ENCODE peak calls at places on chromosomes 16 and 17, in nine cellular contexts. One of them, this sample, is unnamed.

GRCh38 chr16:28534542-28535373 is 4.0 kb downstream of the NUPR1 start:
- DNase-seq in GM10248: no peak
- DNase-seq in GM13977: no peak
- DNase-seq in cardiac fibroblast: peak; percentile 58
- DNase-seq in lower leg skin: peak; percentile 92
- DNase-seq in NCI-H146: no peak
- DNase-seq in NCI-H1417: no peak
- DNase-seq in NCI-H1105: no peak
- DNase-seq in stimulated activated CD8-positive, alpha-beta memory T cell treated with anti-CD3 and anti-CD28 coated beads, Interleukin-12 subunit alpha, Interleukin-12 subunit beta, amount 100 ng/mL, for 4 hours: no peak
- DNase-seq in this sample: no peak

GRCh38 chr17:40004072-40004471 is 11.2 kb upstream of the CSF3 start:
- DNase-seq in GM10248: no peak
- DNase-seq in GM13977: no peak
- DNase-seq in cardiac fibroblast: no peak
- DNase-seq in lower leg skin: no peak
- DNase-seq in NCI-H146: no peak
- DNase-seq in NCI-H1417: no peak
- DNase-seq in NCI-H1105: no peak
- DNase-seq in stimulated activated CD8-positive, alpha-beta memory T cell treated with anti-CD3 and anti-CD28 coated beads, Interleukin-12 subunit alpha, Interleukin-12 subunit beta, amount 100 ng/mL, for 4 hours: no peak
- DNase-seq in this sample: no peak

GRCh38 chr17:48351916-48352332 is 78.1 kb downstream of the SKAP1 start:
- DNase-seq in GM10248: peak; percentile 36
- DNase-seq in GM13977: peak; percentile 31
- DNase-seq in cardiac fibroblast: peak; percentile 62
- DNase-seq in lower leg skin: no peak
- DNase-seq in NCI-H146: peak; percentile 25
- DNase-seq in NCI-H1417: peak; percentile 33
- DNase-seq in NCI-H1105: peak; percentile 7
- DNase-seq in stimulated activated CD8-positive, alpha-beta memory T cell treated with anti-CD3 and anti-CD28 coated beads, Interleukin-12 subunit alpha, Interleukin-12 subunit beta, amount 100 ng/mL, for 4 hours: no peak
- DNase-seq in this sample: no peak

GRCh38 chr16:70695351-70696070 is 9.7 kb upstream of the MTSS2 start:
- DNase-seq in GM10248: no peak
- DNase-seq in GM13977: no peak
- DNase-seq in cardiac fibroblast: peak; percentile 42
- DNase-seq in lower leg skin: no peak
- DNase-seq in NCI-H146: no peak
- DNase-seq in NCI-H1417: peak; percentile 18
- DNase-seq in NCI-H1105: no peak
- DNase-seq in stimulated activated CD8-positive, alpha-beta memory T cell treated with anti-CD3 and anti-CD28 coated beads, Interleukin-12 subunit alpha, Interleukin-12 subunit beta, amount 100 ng/mL, for 4 hours: no peak
- DNase-seq in this sample: peak; percentile 73

GRCh38 chr16:88939814-88940195 is 37.2 kb downstream of the CBFA2T3 start:
- DNase-seq in GM10248: no peak
- DNase-seq in GM13977: peak; percentile 63
- DNase-seq in cardiac fibroblast: no peak
- DNase-seq in lower leg skin: no peak
- DNase-seq in NCI-H146: no peak
- DNase-seq in NCI-H1417: no peak
- DNase-seq in NCI-H1105: no peak
- DNase-seq in stimulated activated CD8-positive, alpha-beta memory T cell treated with anti-CD3 and anti-CD28 coated beads, Interleukin-12 subunit alpha, Interleukin-12 subunit beta, amount 100 ng/mL, for 4 hours: no peak
- DNase-seq in this sample: no peak

GRCh38 chr16:70683146-70683944 is 2.5 kb downstream of the MTSS2 start:
- DNase-seq in GM10248: no peak
- DNase-seq in GM13977: no peak
- DNase-seq in cardiac fibroblast: no peak
- DNase-seq in lower leg skin: no peak
- DNase-seq in NCI-H146: no peak
- DNase-seq in NCI-H1417: no peak
- DNase-seq in NCI-H1105: no peak
- DNase-seq in stimulated activated CD8-positive, alpha-beta memory T cell treated with anti-CD3 and anti-CD28 coated beads, Interleukin-12 subunit alpha, Interleukin-12 subunit beta, amount 100 ng/mL, for 4 hours: no peak
- DNase-seq in this sample: no peak

GRCh38 chr17:48592097-48592496 is 1.5 kb downstream of the HOXB5 start:
- DNase-seq in GM10248: no peak
- DNase-seq in GM13977: no peak
- DNase-seq in cardiac fibroblast: no peak
- DNase-seq in lower leg skin: no peak
- DNase-seq in NCI-H146: no peak
- DNase-seq in NCI-H1417: peak; percentile 60
- DNase-seq in NCI-H1105: no peak
- DNase-seq in stimulated activated CD8-positive, alpha-beta memory T cell treated with anti-CD3 and anti-CD28 coated beads, Interleukin-12 subunit alpha, Interleukin-12 subunit beta, amount 100 ng/mL, for 4 hours: no peak
- DNase-seq in this sample: no peak

GRCh38 chr16:67000384-67001158 is 12.2 kb downstream of the CES4A start:
- DNase-seq in GM10248: peak; percentile 78
- DNase-seq in GM13977: peak; percentile 78
- DNase-seq in cardiac fibroblast: peak; percentile 43
- DNase-seq in lower leg skin: peak; percentile 36
- DNase-seq in NCI-H146: peak; percentile 68
- DNase-seq in NCI-H1417: peak; percentile 92
- DNase-seq in NCI-H1105: peak; percentile 25
- DNase-seq in stimulated activated CD8-positive, alpha-beta memory T cell treated with anti-CD3 and anti-CD28 coated beads, Interleukin-12 subunit alpha, Interleukin-12 subunit beta, amount 100 ng/mL, for 4 hours: peak; percentile 24
- DNase-seq in this sample: no peak

GRCh38 chr17:21213005-21213404 is 956 bp downstream of the TMEM11 start:
- DNase-seq in GM10248: no peak
- DNase-seq in GM13977: no peak
- DNase-seq in cardiac fibroblast: peak; percentile 7
- DNase-seq in lower leg skin: no peak
- DNase-seq in NCI-H146: no peak
- DNase-seq in NCI-H1417: no peak
- DNase-seq in NCI-H1105: no peak
- DNase-seq in stimulated activated CD8-positive, alpha-beta memory T cell treated with anti-CD3 and anti-CD28 coated beads, Interleukin-12 subunit alpha, Interleukin-12 subunit beta, amount 100 ng/mL, for 4 hours: no peak
- DNase-seq in this sample: no peak

GRCh38 chr16:65769776-65770438 is 596.6 kb upstream of the CDH5 start:
- DNase-seq in GM10248: no peak
- DNase-seq in GM13977: no peak
- DNase-seq in cardiac fibroblast: peak; percentile 57
- DNase-seq in lower leg skin: no peak
- DNase-seq in NCI-H146: no peak
- DNase-seq in NCI-H1417: no peak
- DNase-seq in NCI-H1105: no peak
- DNase-seq in stimulated activated CD8-positive, alpha-beta memory T cell treated with anti-CD3 and anti-CD28 coated beads, Interleukin-12 subunit alpha, Interleukin-12 subunit beta, amount 100 ng/mL, for 4 hours: no peak
- DNase-seq in this sample: peak; percentile 93

GRCh38 chr17:48500435-48501426 is 30.1 kb downstream of the HOXB1 start:
- DNase-seq in GM10248: no peak
- DNase-seq in GM13977: no peak
- DNase-seq in cardiac fibroblast: peak; percentile 56
- DNase-seq in lower leg skin: no peak
- DNase-seq in NCI-H146: peak; percentile 18
- DNase-seq in NCI-H1417: peak; percentile 21
- DNase-seq in NCI-H1105: no peak
- DNase-seq in stimulated activated CD8-positive, alpha-beta memory T cell treated with anti-CD3 and anti-CD28 coated beads, Interleukin-12 subunit alpha, Interleukin-12 subunit beta, amount 100 ng/mL, for 4 hours: no peak
- DNase-seq in this sample: no peak

GRCh38 chr17:41909088-41909487 is 9.7 kb downstream of the ACLY start:
- DNase-seq in GM10248: no peak
- DNase-seq in GM13977: no peak
- DNase-seq in cardiac fibroblast: no peak
- DNase-seq in lower leg skin: no peak
- DNase-seq in NCI-H146: no peak
- DNase-seq in NCI-H1417: no peak
- DNase-seq in NCI-H1105: no peak
- DNase-seq in stimulated activated CD8-positive, alpha-beta memory T cell treated with anti-CD3 and anti-CD28 coated beads, Interleukin-12 subunit alpha, Interleukin-12 subunit beta, amount 100 ng/mL, for 4 hours: no peak
- DNase-seq in this sample: no peak

GRCh38 chr16:21239646-21240045 is 6.1 kb downstream of the ANKS4B start:
- DNase-seq in GM10248: no peak
- DNase-seq in GM13977: no peak
- DNase-seq in cardiac fibroblast: no peak
- DNase-seq in lower leg skin: no peak
- DNase-seq in NCI-H146: no peak
- DNase-seq in NCI-H1417: no peak
- DNase-seq in NCI-H1105: no peak
- DNase-seq in stimulated activated CD8-positive, alpha-beta memory T cell treated with anti-CD3 and anti-CD28 coated beads, Interleukin-12 subunit alpha, Interleukin-12 subunit beta, amount 100 ng/mL, for 4 hours: no peak
- DNase-seq in this sample: no peak

GRCh38 chr16:62036101-62036806 is at the start of gene CDH8:
- DNase-seq in GM10248: no peak
- DNase-seq in GM13977: no peak
- DNase-seq in cardiac fibroblast: no peak
- DNase-seq in lower leg skin: no peak
- DNase-seq in NCI-H146: peak; percentile 72
- DNase-seq in NCI-H1417: peak; percentile 78
- DNase-seq in NCI-H1105: peak; percentile 27
- DNase-seq in stimulated activated CD8-positive, alpha-beta memory T cell treated with anti-CD3 and anti-CD28 coated beads, Interleukin-12 subunit alpha, Interleukin-12 subunit beta, amount 100 ng/mL, for 4 hours: no peak
- DNase-seq in this sample: peak; percentile 11

GRCh38 chr16:67055712-67056487 is 27.0 kb downstream of the CBFB start:
- DNase-seq in GM10248: peak; percentile 48
- DNase-seq in GM13977: peak; percentile 61
- DNase-seq in cardiac fibroblast: peak; percentile 71
- DNase-seq in lower leg skin: no peak
- DNase-seq in NCI-H146: no peak
- DNase-seq in NCI-H1417: no peak
- DNase-seq in NCI-H1105: no peak
- DNase-seq in stimulated activated CD8-positive, alpha-beta memory T cell treated with anti-CD3 and anti-CD28 coated beads, Interleukin-12 subunit alpha, Interleukin-12 subunit beta, amount 100 ng/mL, for 4 hours: no peak
- DNase-seq in this sample: peak; percentile 93

GRCh38 chr16:1181715-1182671 is 29.1 kb downstream of the CACNA1H start:
- DNase-seq in GM10248: no peak
- DNase-seq in GM13977: no peak
- DNase-seq in cardiac fibroblast: peak; percentile 87
- DNase-seq in lower leg skin: no peak
- DNase-seq in NCI-H146: peak; percentile 40
- DNase-seq in NCI-H1417: peak; percentile 77
- DNase-seq in NCI-H1105: no peak
- DNase-seq in stimulated activated CD8-positive, alpha-beta memory T cell treated with anti-CD3 and anti-CD28 coated beads, Interleukin-12 subunit alpha, Interleukin-12 subunit beta, amount 100 ng/mL, for 4 hours: no peak
- DNase-seq in this sample: peak; percentile 95

GRCh38 chr17:19719365-19720209 is 3.2 kb upstream of the SLC47A2 start:
- DNase-seq in GM10248: no peak
- DNase-seq in GM13977: no peak
- DNase-seq in cardiac fibroblast: no peak
- DNase-seq in lower leg skin: no peak
- DNase-seq in NCI-H146: no peak
- DNase-seq in NCI-H1417: no peak
- DNase-seq in NCI-H1105: no peak
- DNase-seq in stimulated activated CD8-positive, alpha-beta memory T cell treated with anti-CD3 and anti-CD28 coated beads, Interleukin-12 subunit alpha, Interleukin-12 subunit beta, amount 100 ng/mL, for 4 hours: no peak
- DNase-seq in this sample: peak; percentile 73

GRCh38 chr16:72093448-72094265 is at the start of the genes DHX38 and TXNL4B:
- DNase-seq in GM10248: peak; percentile 97
- DNase-seq in GM13977: peak; percentile 96
- DNase-seq in cardiac fibroblast: peak; percentile 99
- DNase-seq in lower leg skin: peak; percentile 97
- DNase-seq in NCI-H146: peak; percentile 96
- DNase-seq in NCI-H1417: peak; percentile 96
- DNase-seq in NCI-H1105: peak; percentile 87
- DNase-seq in stimulated activated CD8-positive, alpha-beta memory T cell treated with anti-CD3 and anti-CD28 coated beads, Interleukin-12 subunit alpha, Interleukin-12 subunit beta, amount 100 ng/mL, for 4 hours: peak; percentile 82
- DNase-seq in this sample: peak; percentile 99

GRCh38 chr17:43018008-43018853 is 4.0 kb downstream of the VAT1 start:
- DNase-seq in GM10248: no peak
- DNase-seq in GM13977: peak; percentile 2
- DNase-seq in cardiac fibroblast: peak; percentile 44
- DNase-seq in lower leg skin: no peak
- DNase-seq in NCI-H146: peak; percentile 25
- DNase-seq in NCI-H1417: peak; percentile 56
- DNase-seq in NCI-H1105: peak; percentile 57
- DNase-seq in stimulated activated CD8-positive, alpha-beta memory T cell treated with anti-CD3 and anti-CD28 coated beads, Interleukin-12 subunit alpha, Interleukin-12 subunit beta, amount 100 ng/mL, for 4 hours: no peak
- DNase-seq in this sample: no peak

GRCh38 chr17:27502526-27503324 is 46.5 kb downstream of the KSR1 start:
- DNase-seq in GM10248: no peak
- DNase-seq in GM13977: no peak
- DNase-seq in cardiac fibroblast: peak; percentile 87
- DNase-seq in lower leg skin: no peak
- DNase-seq in NCI-H146: no peak
- DNase-seq in NCI-H1417: no peak
- DNase-seq in NCI-H1105: no peak
- DNase-seq in stimulated activated CD8-positive, alpha-beta memory T cell treated with anti-CD3 and anti-CD28 coated beads, Interleukin-12 subunit alpha, Interleukin-12 subunit beta, amount 100 ng/mL, for 4 hours: no peak
- DNase-seq in this sample: no peak

GRCh38 chr16:67993207-67994036 is 5.9 kb downstream of the DPEP2 start:
- DNase-seq in GM10248: peak; percentile 89
- DNase-seq in GM13977: peak; percentile 89
- DNase-seq in cardiac fibroblast: peak; percentile 75
- DNase-seq in lower leg skin: peak; percentile 54
- DNase-seq in NCI-H146: peak; percentile 57
- DNase-seq in NCI-H1417: no peak
- DNase-seq in NCI-H1105: peak; percentile 40
- DNase-seq in stimulated activated CD8-positive, alpha-beta memory T cell treated with anti-CD3 and anti-CD28 coated beads, Interleukin-12 subunit alpha, Interleukin-12 subunit beta, amount 100 ng/mL, for 4 hours: peak; percentile 72
- DNase-seq in this sample: peak; percentile 40

GRCh38 chr17:7261377-7262191 is 694 bp downstream of the CLDN7 start:
- DNase-seq in GM10248: peak; percentile 59
- DNase-seq in GM13977: peak; percentile 70
- DNase-seq in cardiac fibroblast: no peak
- DNase-seq in lower leg skin: no peak
- DNase-seq in NCI-H146: peak; percentile 43
- DNase-seq in NCI-H1417: peak; percentile 34
- DNase-seq in NCI-H1105: no peak
- DNase-seq in stimulated activated CD8-positive, alpha-beta memory T cell treated with anti-CD3 and anti-CD28 coated beads, Interleukin-12 subunit alpha, Interleukin-12 subunit beta, amount 100 ng/mL, for 4 hours: peak; percentile 38
- DNase-seq in this sample: no peak

GRCh38 chr16:30068750-30069574 is 3.4 kb downstream of the ALDOA start:
- DNase-seq in GM10248: no peak
- DNase-seq in GM13977: no peak
- DNase-seq in cardiac fibroblast: peak; percentile 43
- DNase-seq in lower leg skin: no peak
- DNase-seq in NCI-H146: no peak
- DNase-seq in NCI-H1417: no peak
- DNase-seq in NCI-H1105: no peak
- DNase-seq in stimulated activated CD8-positive, alpha-beta memory T cell treated with anti-CD3 and anti-CD28 coated beads, Interleukin-12 subunit alpha, Interleukin-12 subunit beta, amount 100 ng/mL, for 4 hours: no peak
- DNase-seq in this sample: peak; percentile 35

GRCh38 chr16:8686031-8686621 is 11.7 kb downstream of the ABAT start:
- DNase-seq in GM10248: no peak
- DNase-seq in GM13977: no peak
- DNase-seq in cardiac fibroblast: no peak
- DNase-seq in lower leg skin: no peak
- DNase-seq in NCI-H146: no peak
- DNase-seq in NCI-H1417: no peak
- DNase-seq in NCI-H1105: no peak
- DNase-seq in stimulated activated CD8-positive, alpha-beta memory T cell treated with anti-CD3 and anti-CD28 coated beads, Interleukin-12 subunit alpha, Interleukin-12 subunit beta, amount 100 ng/mL, for 4 hours: no peak
- DNase-seq in this sample: no peak

GRCh38 chr16:80113876-80114574 is 426.8 kb upstream of the DYNLRB2 start:
- DNase-seq in GM10248: no peak
- DNase-seq in GM13977: no peak
- DNase-seq in cardiac fibroblast: no peak
- DNase-seq in lower leg skin: peak; percentile 32
- DNase-seq in NCI-H146: no peak
- DNase-seq in NCI-H1417: no peak
- DNase-seq in NCI-H1105: no peak
- DNase-seq in stimulated activated CD8-positive, alpha-beta memory T cell treated with anti-CD3 and anti-CD28 coated beads, Interleukin-12 subunit alpha, Interleukin-12 subunit beta, amount 100 ng/mL, for 4 hours: no peak
- DNase-seq in this sample: no peak

GRCh38 chr16:83900611-83901010 is 1.7 kb downstream of the MLYCD start:
- DNase-seq in GM10248: no peak
- DNase-seq in GM13977: no peak
- DNase-seq in cardiac fibroblast: no peak
- DNase-seq in lower leg skin: no peak
- DNase-seq in NCI-H146: no peak
- DNase-seq in NCI-H1417: no peak
- DNase-seq in NCI-H1105: no peak
- DNase-seq in stimulated activated CD8-positive, alpha-beta memory T cell treated with anti-CD3 and anti-CD28 coated beads, Interleukin-12 subunit alpha, Interleukin-12 subunit beta, amount 100 ng/mL, for 4 hours: no peak
- DNase-seq in this sample: no peak

GRCh38 chr17:8125947-8126305 is 2.0 kb upstream of the HES7 start:
- DNase-seq in GM10248: no peak
- DNase-seq in GM13977: no peak
- DNase-seq in cardiac fibroblast: no peak
- DNase-seq in lower leg skin: no peak
- DNase-seq in NCI-H146: peak; percentile 60
- DNase-seq in NCI-H1417: peak; percentile 61
- DNase-seq in NCI-H1105: no peak
- DNase-seq in stimulated activated CD8-positive, alpha-beta memory T cell treated with anti-CD3 and anti-CD28 coated beads, Interleukin-12 subunit alpha, Interleukin-12 subunit beta, amount 100 ng/mL, for 4 hours: no peak
- DNase-seq in this sample: peak; percentile 32

GRCh38 chr17:32483451-32484019 is 3.3 kb upstream of the CDK5R1 start:
- DNase-seq in GM10248: peak; percentile 77
- DNase-seq in GM13977: peak; percentile 81
- DNase-seq in cardiac fibroblast: peak; percentile 94
- DNase-seq in lower leg skin: no peak
- DNase-seq in NCI-H146: peak; percentile 80
- DNase-seq in NCI-H1417: peak; percentile 80
- DNase-seq in NCI-H1105: peak; percentile 27
- DNase-seq in stimulated activated CD8-positive, alpha-beta memory T cell treated with anti-CD3 and anti-CD28 coated beads, Interleukin-12 subunit alpha, Interleukin-12 subunit beta, amount 100 ng/mL, for 4 hours: no peak
- DNase-seq in this sample: peak; percentile 47

GRCh38 chr17:42305543-42306384 is 17.5 kb downstream of the STAT5A start:
- DNase-seq in GM10248: no peak
- DNase-seq in GM13977: no peak
- DNase-seq in cardiac fibroblast: no peak
- DNase-seq in lower leg skin: no peak
- DNase-seq in NCI-H146: no peak
- DNase-seq in NCI-H1417: no peak
- DNase-seq in NCI-H1105: no peak
- DNase-seq in stimulated activated CD8-positive, alpha-beta memory T cell treated with anti-CD3 and anti-CD28 coated beads, Interleukin-12 subunit alpha, Interleukin-12 subunit beta, amount 100 ng/mL, for 4 hours: no peak
- DNase-seq in this sample: no peak

GRCh38 chr16:85126383-85126730 is 14.1 kb upstream of the CIBAR2 start:
- DNase-seq in GM10248: no peak
- DNase-seq in GM13977: no peak
- DNase-seq in cardiac fibroblast: no peak
- DNase-seq in lower leg skin: no peak
- DNase-seq in NCI-H146: no peak
- DNase-seq in NCI-H1417: no peak
- DNase-seq in NCI-H1105: no peak
- DNase-seq in stimulated activated CD8-positive, alpha-beta memory T cell treated with anti-CD3 and anti-CD28 coated beads, Interleukin-12 subunit alpha, Interleukin-12 subunit beta, amount 100 ng/mL, for 4 hours: no peak
- DNase-seq in this sample: no peak

GRCh38 chr17:79801156-79802038 is 4.5 kb upstream of the CBX8 start:
- DNase-seq in GM10248: no peak
- DNase-seq in GM13977: no peak
- DNase-seq in cardiac fibroblast: no peak
- DNase-seq in lower leg skin: no peak
- DNase-seq in NCI-H146: peak; percentile 68
- DNase-seq in NCI-H1417: peak; percentile 69
- DNase-seq in NCI-H1105: no peak
- DNase-seq in stimulated activated CD8-positive, alpha-beta memory T cell treated with anti-CD3 and anti-CD28 coated beads, Interleukin-12 subunit alpha, Interleukin-12 subunit beta, amount 100 ng/mL, for 4 hours: no peak
- DNase-seq in this sample: no peak

This sample was measured in NCI-H226.